ENCODE peak calls at places on chromosomes 3 and 15, in five cellular contexts. One of them, this sample, is unnamed.

GRCh38 chr3:58353722-58354553 is 21.2 kb downstream of the PXK start:
- DNase-seq in Peyer's patch: peak
- DNase-seq in astrocyte: no peak
- DNase-seq in effector memory CD4-positive, alpha-beta T cell: no peak
- DNase-seq in right cardiac atrium: no peak
- DNase-seq in this sample: no peak

GRCh38 chr15:54064412-54064811 is 86.2 kb downstream of the UNC13C start:
- DNase-seq in right cardiac atrium: no peak
- DNase-seq in effector memory CD4-positive, alpha-beta T cell: no peak
- DNase-seq in astrocyte: no peak
- DNase-seq in Peyer's patch: no peak
- DNase-seq in this sample: no peak

GRCh38 chr3:99774467-99774866 is 43.2 kb upstream of the CMSS1 start:
- DNase-seq in astrocyte: peak
- DNase-seq in right cardiac atrium: no peak
- DNase-seq in effector memory CD4-positive, alpha-beta T cell: no peak
- DNase-seq in Peyer's patch: no peak
- DNase-seq in this sample: peak

GRCh38 chr15:78209646-78210348 is 24.6 kb downstream of the ACSBG1 start:
- DNase-seq in effector memory CD4-positive, alpha-beta T cell: no peak
- DNase-seq in Peyer's patch: peak
- DNase-seq in astrocyte: no peak
- DNase-seq in right cardiac atrium: peak
- DNase-seq in this sample: no peak

GRCh38 chr15:25134546-25134945 is 179.8 kb downstream of the SNRPN start:
- DNase-seq in Peyer's patch: no peak
- DNase-seq in effector memory CD4-positive, alpha-beta T cell: no peak
- DNase-seq in astrocyte: peak
- DNase-seq in right cardiac atrium: no peak
- DNase-seq in this sample: peak

GRCh38 chr3:187292631-187293513 is 1.3 kb upstream of the MASP1 start:
- DNase-seq in Peyer's patch: no peak
- DNase-seq in astrocyte: peak
- DNase-seq in effector memory CD4-positive, alpha-beta T cell: no peak
- DNase-seq in right cardiac atrium: peak
- DNase-seq in this sample: no peak

GRCh38 chr3:191139771-191140170 is 59.3 kb upstream of the OSTN start:
- DNase-seq in effector memory CD4-positive, alpha-beta T cell: no peak
- DNase-seq in right cardiac atrium: no peak
- DNase-seq in Peyer's patch: no peak
- DNase-seq in astrocyte: no peak
- DNase-seq in this sample: no peak

GRCh38 chr3:46629571-46630517 is 17.5 kb downstream of the FAM240A start:
- DNase-seq in right cardiac atrium: peak
- DNase-seq in astrocyte: peak
- DNase-seq in effector memory CD4-positive, alpha-beta T cell: peak
- DNase-seq in Peyer's patch: peak
- DNase-seq in this sample: peak

GRCh38 chr3:157129782-157130137 is 30.2 kb downstream of the CCNL1 start:
- DNase-seq in right cardiac atrium: peak
- DNase-seq in astrocyte: peak
- DNase-seq in effector memory CD4-positive, alpha-beta T cell: no peak
- DNase-seq in Peyer's patch: no peak
- DNase-seq in this sample: no peak

GRCh38 chr3:185716436-185717090 is 108.3 kb downstream of the IGF2BP2 start:
- DNase-seq in astrocyte: no peak
- DNase-seq in effector memory CD4-positive, alpha-beta T cell: no peak
- DNase-seq in Peyer's patch: no peak
- DNase-seq in right cardiac atrium: no peak
- DNase-seq in this sample: peak

DNA sequence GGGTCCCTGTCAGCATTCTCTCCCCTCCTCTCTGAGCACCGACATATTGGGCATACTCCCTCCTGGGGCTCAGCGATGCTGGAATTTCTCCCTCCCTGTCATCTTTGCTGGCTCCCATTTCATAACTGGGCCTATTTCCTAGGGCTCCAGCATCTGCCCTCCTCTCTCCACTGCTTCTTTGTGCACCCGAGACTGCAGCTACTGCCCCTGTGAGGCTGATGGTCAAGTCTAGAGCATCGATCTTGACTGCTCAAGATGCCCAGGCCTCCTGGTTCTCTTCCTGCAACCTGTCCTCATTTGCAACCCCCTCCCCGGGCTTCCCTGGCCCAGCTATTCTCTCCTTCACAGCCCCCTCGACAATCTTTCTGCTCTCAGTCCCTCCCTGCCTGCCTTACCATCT is 53.5 kb downstream of the WHAMM start:
- DNase-seq in effector memory CD4-positive, alpha-beta T cell: no peak
- DNase-seq in astrocyte: no peak
- DNase-seq in Peyer's patch: no peak
- DNase-seq in right cardiac atrium: no peak
- DNase-seq in this sample: no peak
- H3K4me3 ChIP-seq in effector memory CD4-positive, alpha-beta T cell: no peak
- H3K4me3 ChIP-seq in astrocyte: no peak
- H3K4me3 ChIP-seq in Peyer's patch: no peak
- H3K4me3 ChIP-seq in right cardiac atrium: no peak
- H3K4me3 ChIP-seq in this sample: no peak

GRCh38 chr15:65532738-65533051 is 2.4 kb downstream of the HACD3 start:
- DNase-seq in astrocyte: peak
- DNase-seq in effector memory CD4-positive, alpha-beta T cell: no peak
- DNase-seq in right cardiac atrium: no peak
- DNase-seq in Peyer's patch: no peak
- DNase-seq in this sample: peak

GRCh38 chr15:65529754-65530317 is 427 bp upstream of the HACD3 start:
- DNase-seq in effector memory CD4-positive, alpha-beta T cell: no peak
- DNase-seq in astrocyte: no peak
- DNase-seq in right cardiac atrium: no peak
- DNase-seq in Peyer's patch: no peak
- DNase-seq in this sample: no peak

GRCh38 chr15:65530318-65531111 is at the start of gene HACD3:
- DNase-seq in right cardiac atrium: peak
- DNase-seq in astrocyte: peak
- DNase-seq in effector memory CD4-positive, alpha-beta T cell: peak
- DNase-seq in Peyer's patch: peak
- DNase-seq in this sample: peak

GRCh38 chr15:65535192-65535591 is 4.9 kb downstream of the HACD3 start:
- DNase-seq in astrocyte: peak
- DNase-seq in Peyer's patch: no peak
- DNase-seq in effector memory CD4-positive, alpha-beta T cell: no peak
- DNase-seq in right cardiac atrium: no peak
- DNase-seq in this sample: peak

GRCh38 chr15:65533057-65533752 is 2.9 kb downstream of the HACD3 start:
- DNase-seq in right cardiac atrium: no peak
- DNase-seq in effector memory CD4-positive, alpha-beta T cell: no peak
- DNase-seq in astrocyte: no peak
- DNase-seq in Peyer's patch: no peak
- DNase-seq in this sample: peak
- H3K4me3 ChIP-seq in right cardiac atrium: no peak
- H3K4me3 ChIP-seq in effector memory CD4-positive, alpha-beta T cell: no peak
- H3K4me3 ChIP-seq in astrocyte: no peak
- H3K4me3 ChIP-seq in Peyer's patch: no peak
- H3K4me3 ChIP-seq in this sample: no peak

GRCh38 chr3:129722527-129722926 is 116.1 kb upstream of the PLXND1 start:
- DNase-seq in astrocyte: no peak
- DNase-seq in Peyer's patch: no peak
- DNase-seq in right cardiac atrium: no peak
- DNase-seq in effector memory CD4-positive, alpha-beta T cell: no peak
- DNase-seq in this sample: no peak
- H3K4me3 ChIP-seq in astrocyte: no peak
- H3K4me3 ChIP-seq in Peyer's patch: no peak
- H3K4me3 ChIP-seq in right cardiac atrium: no peak
- H3K4me3 ChIP-seq in effector memory CD4-positive, alpha-beta T cell: no peak
- H3K4me3 ChIP-seq in this sample: no peak

GRCh38 chr15:98440917-98441316 is 207.4 kb upstream of the IGF1R start:
- DNase-seq in astrocyte: no peak
- DNase-seq in effector memory CD4-positive, alpha-beta T cell: no peak
- DNase-seq in right cardiac atrium: no peak
- DNase-seq in Peyer's patch: no peak
- DNase-seq in this sample: peak
- H3K4me3 ChIP-seq in astrocyte: no peak
- H3K4me3 ChIP-seq in effector memory CD4-positive, alpha-beta T cell: no peak
- H3K4me3 ChIP-seq in right cardiac atrium: no peak
- H3K4me3 ChIP-seq in Peyer's patch: no peak
- H3K4me3 ChIP-seq in this sample: no peak

GRCh38 chr15:99718421-99718820 is 14.8 kb downstream of the LYSMD4 start:
- DNase-seq in right cardiac atrium: no peak
- DNase-seq in astrocyte: no peak
- DNase-seq in Peyer's patch: no peak
- DNase-seq in effector memory CD4-positive, alpha-beta T cell: no peak
- DNase-seq in this sample: no peak

GRCh38 chr15:99717129-99718024 is 15.9 kb downstream of the LYSMD4 start:
- DNase-seq in right cardiac atrium: peak
- DNase-seq in effector memory CD4-positive, alpha-beta T cell: no peak
- DNase-seq in Peyer's patch: no peak
- DNase-seq in astrocyte: no peak
- DNase-seq in this sample: no peak

GRCh38 chr15:99720533-99720932 is 12.7 kb downstream of the LYSMD4 start:
- DNase-seq in effector memory CD4-positive, alpha-beta T cell: no peak
- DNase-seq in Peyer's patch: no peak
- DNase-seq in right cardiac atrium: no peak
- DNase-seq in astrocyte: no peak
- DNase-seq in this sample: no peak

GRCh38 chr15:99721104-99721778 is 12.0 kb downstream of the LYSMD4 start:
- DNase-seq in right cardiac atrium: no peak
- DNase-seq in Peyer's patch: no peak
- DNase-seq in astrocyte: no peak
- DNase-seq in effector memory CD4-positive, alpha-beta T cell: no peak
- DNase-seq in this sample: no peak

DNA sequence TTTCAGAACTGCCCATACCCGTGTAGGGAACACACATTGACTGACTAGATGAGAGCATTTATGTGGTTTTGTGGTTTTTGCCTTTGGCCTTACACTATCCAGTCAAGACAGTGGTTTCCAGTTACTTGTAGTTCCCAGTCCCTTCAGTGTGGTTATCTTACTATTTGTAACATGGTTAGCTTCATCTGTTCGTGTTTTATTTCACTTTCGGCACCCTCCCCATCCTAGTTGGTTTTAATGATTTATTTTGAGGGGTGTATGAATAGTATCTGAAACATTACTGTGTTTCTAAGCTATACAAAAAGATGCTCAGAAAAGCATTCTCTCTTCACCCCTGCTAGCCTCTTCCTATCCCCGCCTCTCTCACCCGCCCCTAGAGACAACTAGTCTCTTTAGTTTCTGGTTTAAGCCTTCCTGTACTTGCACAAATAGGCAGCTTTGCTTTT is 14.1 kb downstream of the LYSMD4 start:
- DNase-seq in effector memory CD4-positive, alpha-beta T cell: no peak
- DNase-seq in right cardiac atrium: no peak
- DNase-seq in astrocyte: peak
- DNase-seq in Peyer's patch: no peak
- DNase-seq in this sample: no peak
- H3K4me3 ChIP-seq in effector memory CD4-positive, alpha-beta T cell: no peak
- H3K4me3 ChIP-seq in right cardiac atrium: no peak
- H3K4me3 ChIP-seq in astrocyte: no peak
- H3K4me3 ChIP-seq in Peyer's patch: no peak
- H3K4me3 ChIP-seq in this sample: no peak

DNA sequence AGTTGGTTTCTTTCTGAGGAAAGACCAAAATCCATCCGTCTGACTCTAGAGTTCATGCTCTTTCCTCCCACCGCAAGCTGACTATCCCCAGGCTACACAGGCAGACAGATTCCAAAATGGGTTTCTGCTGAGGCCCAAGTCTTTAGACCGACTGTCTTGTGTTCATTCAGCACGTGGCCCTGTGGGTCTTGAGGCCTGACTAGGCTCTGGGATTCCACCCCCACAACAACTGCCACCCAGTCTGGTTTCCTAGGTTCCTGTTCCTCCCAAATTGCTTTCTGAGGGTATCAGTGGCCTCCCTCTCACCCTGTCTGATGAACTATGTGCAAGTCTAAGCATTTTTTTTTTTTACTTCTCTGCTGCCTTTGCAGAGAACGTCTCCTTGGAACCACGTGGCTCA is 67.7 kb downstream of the CYP19A1 start:
- DNase-seq in astrocyte: no peak
- DNase-seq in effector memory CD4-positive, alpha-beta T cell: no peak
- DNase-seq in right cardiac atrium: no peak
- DNase-seq in Peyer's patch: no peak
- DNase-seq in this sample: no peak
- H3K4me3 ChIP-seq in astrocyte: no peak
- H3K4me3 ChIP-seq in effector memory CD4-positive, alpha-beta T cell: no peak
- H3K4me3 ChIP-seq in right cardiac atrium: no peak
- H3K4me3 ChIP-seq in Peyer's patch: no peak
- H3K4me3 ChIP-seq in this sample: no peak

GRCh38 chr3:14497321-14497720 is 42.8 kb downstream of the GRIP2 start:
- DNase-seq in effector memory CD4-positive, alpha-beta T cell: no peak
- DNase-seq in Peyer's patch: no peak
- DNase-seq in right cardiac atrium: no peak
- DNase-seq in astrocyte: no peak
- DNase-seq in this sample: no peak

GRCh38 chr3:14494279-14494972 is 45.7 kb downstream of the GRIP2 start:
- DNase-seq in Peyer's patch: no peak
- DNase-seq in astrocyte: no peak
- DNase-seq in right cardiac atrium: no peak
- DNase-seq in effector memory CD4-positive, alpha-beta T cell: no peak
- DNase-seq in this sample: no peak

GRCh38 chr3:14496351-14496750 is 43.8 kb downstream of the GRIP2 start:
- DNase-seq in right cardiac atrium: no peak
- DNase-seq in astrocyte: no peak
- DNase-seq in Peyer's patch: no peak
- DNase-seq in effector memory CD4-positive, alpha-beta T cell: no peak
- DNase-seq in this sample: no peak

GRCh38 chr3:14492948-14493881 is 46.9 kb downstream of the GRIP2 start:
- DNase-seq in astrocyte: no peak
- DNase-seq in right cardiac atrium: no peak
- DNase-seq in effector memory CD4-positive, alpha-beta T cell: no peak
- DNase-seq in Peyer's patch: no peak
- DNase-seq in this sample: no peak

DNA sequence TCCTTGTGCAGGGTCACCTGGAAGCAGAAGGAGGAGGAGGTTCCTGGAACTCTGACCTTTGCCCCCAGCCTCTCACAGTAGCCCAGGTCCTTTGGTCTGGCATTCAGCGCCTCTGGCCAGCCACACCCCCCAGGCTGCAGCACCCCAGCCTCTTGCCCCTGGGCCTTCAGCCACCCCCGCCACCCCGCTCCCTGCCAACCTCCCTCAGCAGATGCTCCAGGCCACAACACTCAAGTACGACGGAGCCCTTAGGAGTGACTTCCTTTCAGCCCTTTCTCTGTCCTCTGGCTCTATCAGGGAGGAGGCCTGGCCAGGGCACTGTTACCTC is 45.2 kb downstream of the GRIP2 start:
- DNase-seq in right cardiac atrium: no peak
- DNase-seq in effector memory CD4-positive, alpha-beta T cell: no peak
- DNase-seq in astrocyte: no peak
- DNase-seq in Peyer's patch: no peak
- DNase-seq in this sample: no peak
- H3K4me3 ChIP-seq in right cardiac atrium: no peak
- H3K4me3 ChIP-seq in effector memory CD4-positive, alpha-beta T cell: no peak
- H3K4me3 ChIP-seq in astrocyte: no peak
- H3K4me3 ChIP-seq in Peyer's patch: no peak
- H3K4me3 ChIP-seq in this sample: no peak

DNA sequence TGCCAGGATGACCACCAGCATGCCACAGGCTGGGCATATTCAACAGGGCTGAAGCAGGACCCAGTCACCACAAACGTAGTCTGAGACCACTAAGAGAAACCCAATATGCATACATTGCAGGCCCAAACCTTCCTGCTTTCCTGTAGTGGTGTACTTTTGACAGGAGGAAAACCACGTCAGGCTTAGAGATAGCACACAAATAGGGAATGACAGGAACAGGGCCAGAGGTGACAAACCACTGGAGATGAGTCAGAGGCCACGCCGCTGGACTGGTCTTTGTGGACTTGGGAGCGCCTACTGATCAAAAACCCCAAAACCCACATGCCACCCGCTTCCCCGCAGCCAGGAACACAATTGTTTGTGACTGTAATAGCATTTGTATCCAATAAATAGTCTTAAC is 3.6 kb upstream of the EFCAB12 start:
- DNase-seq in effector memory CD4-positive, alpha-beta T cell: no peak
- DNase-seq in Peyer's patch: no peak
- DNase-seq in astrocyte: no peak
- DNase-seq in right cardiac atrium: no peak
- DNase-seq in this sample: no peak
- H3K4me3 ChIP-seq in effector memory CD4-positive, alpha-beta T cell: no peak
- H3K4me3 ChIP-seq in Peyer's patch: no peak
- H3K4me3 ChIP-seq in astrocyte: no peak
- H3K4me3 ChIP-seq in right cardiac atrium: no peak
- H3K4me3 ChIP-seq in this sample: no peak